ENCODE peak calls at places on chromosomes 13 and 19, in nine cellular contexts. Z is NCI-H460; V is AML-193; X is NCI-H2081; U is stimulated activated CD4-positive, alpha-beta T cell treated with anti-CD3 and anti-CD28 coated beads, TNF-alpha, amount 100 ng/mL, for 48 hours; J is nephron progenitor cell; O is T1000; Q is naive thymus-derived CD8-positive, alpha-beta T cell; D is amniotic stem cell. S is an unnamed sample.

GRCh38 chr13:33775339-33776108 is 42.4 kb upstream of the RFC3 start:
- DNase-seq in Z (no peak), V (no peak), X (no peak), U (no peak), J (no peak), O (no peak), Q (no peak), D (no peak), S (no peak)

GRCh38 chr19:40374084-40374483 is 15.9 kb downstream of the HIPK4 start:
- DNase-seq in Z (no peak), V (no peak), X (no peak), U (no peak), J (no peak), O (no peak), Q (no peak), D (no peak), S (no peak)

GRCh38 chr19:18415177-18415867 is 3.9 kb upstream of the SSBP4 start:
- DNase-seq in Z (no peak), V (peak), X (peak), U (no peak), J (peak), O (no peak), Q (no peak), D (no peak), S (peak)

GRCh38 chr19:6720369-6721112 is at the start of gene C3:
- DNase-seq in Z (no peak), V (peak), X (no peak), U (no peak), J (no peak), O (peak), Q (no peak), D (no peak), S (peak)

GRCh38 chr19:7874080-7874856 is at the start of gene PRR36:
- DNase-seq in Z (no peak), V (no peak), X (peak), U (no peak), J (peak), O (no peak), Q (no peak), D (no peak), S (no peak)

GRCh38 chr13:100636441-100636840 is 38.2 kb downstream of the TMTC4 start:
- DNase-seq in Z (no peak), V (no peak), X (peak), U (no peak), J (no peak), O (no peak), Q (no peak), D (no peak), S (no peak)

GRCh38 chr19:2426661-2427322 is 594 bp downstream of the TIMM13 start:
- DNase-seq in Z (no peak), V (no peak), X (peak), U (no peak), J (peak), O (no peak), Q (no peak), D (no peak), S (peak)

GRCh38 chr19:46579286-46579944 is 21.7 kb upstream of the CALM3 start:
- DNase-seq in Z (no peak), V (no peak), X (no peak), U (no peak), J (peak), O (no peak), Q (no peak), D (no peak), S (no peak)

GRCh38 chr19:48821633-48822032 is 10.8 kb upstream of the BCAT2 start:
- DNase-seq in Z (no peak), V (no peak), X (no peak), U (no peak), J (no peak), O (no peak), Q (no peak), D (no peak), S (no peak)

GRCh38 chr19:3773814-3774515 is 1.9 kb upstream of the RAX2 start:
- DNase-seq in Z (no peak), V (no peak), X (no peak), U (no peak), J (no peak), O (no peak), Q (no peak), D (no peak), S (no peak)

GRCh38 chr13:32153056-32153455 is 121.5 kb downstream of the FRY start:
- DNase-seq in Z (peak), V (no peak), X (no peak), U (no peak), J (no peak), O (no peak), Q (no peak), D (peak), S (no peak)

GRCh38 chr19:42544146-42544545 is 15.9 kb upstream of the CEACAM1 start:
- DNase-seq in Z (no peak), V (no peak), X (no peak), U (no peak), J (no peak), O (no peak), Q (no peak), D (no peak), S (no peak)

GRCh38 chr13:33310245-33311038 is 24.9 kb upstream of the STARD13 start:
- DNase-seq in Z (no peak), V (no peak), X (no peak), U (no peak), J (no peak), O (no peak), Q (no peak), D (no peak), S (no peak)

GRCh38 chr13:50676602-50677001 is 166.9 kb downstream of the DLEU7 start:
- DNase-seq in Z (peak), V (no peak), X (no peak), U (no peak), J (no peak), O (no peak), Q (no peak), D (no peak), S (no peak)

GRCh38 chr19:3154957-3155736 is 19.3 kb downstream of the GNA15 start:
- DNase-seq in Z (peak), V (peak), X (no peak), U (peak), J (no peak), O (peak), Q (peak), D (peak), S (peak)

GRCh38 chr13:76383671-76384461 is 502.3 kb downstream of the KCTD12 start:
- DNase-seq in Z (no peak), V (no peak), X (no peak), U (no peak), J (no peak), O (peak), Q (no peak), D (peak), S (no peak)

GRCh38 chr19:28553005-28553404 is 659.9 kb downstream of the UQCRFS1 start:
- DNase-seq in Z (no peak), V (no peak), X (no peak), U (no peak), J (no peak), O (no peak), Q (no peak), D (no peak), S (peak)

GRCh38 chr19:29013325-29013724 is 199.6 kb downstream of the UQCRFS1 start:
- DNase-seq in Z (no peak), V (no peak), X (no peak), U (no peak), J (no peak), O (no peak), Q (no peak), D (no peak), S (no peak)

GRCh38 chr13:61110804-61111203 is 304.8 kb downstream of the PCDH20 start:
- DNase-seq in Z (no peak), V (no peak), X (no peak), U (no peak), J (no peak), O (no peak), Q (no peak), D (no peak), S (no peak)

GRCh38 chr13:100381595-100382224 is 206.9 kb downstream of the GGACT start:
- DNase-seq in Z (no peak), V (no peak), X (no peak), U (no peak), J (no peak), O (no peak), Q (no peak), D (no peak), S (no peak)

GRCh38 chr19:35712529-35712909 is 5.3 kb upstream of the KMT2B start:
- DNase-seq in Z (no peak), V (no peak), X (no peak), U (no peak), J (no peak), O (no peak), Q (no peak), D (no peak), S (no peak)

GRCh38 chr19:3129112-3129511 is 6.7 kb upstream of the GNA15 start:
- DNase-seq in Z (peak), V (peak), X (no peak), U (no peak), J (no peak), O (no peak), Q (no peak), D (peak), S (peak)

S was measured in NB4.